ENCODE peak calls at places on chromosomes 3 and 15, in ten cellular contexts. One of them, this sample, is unnamed.

GRCh38 chr3:158539414-158540014 is 31.5 kb upstream of the MLF1 start:
- DNase-seq in neuronal stem cell: peak; percentile 6
- DNase-seq in DND-41: peak; percentile 49
- DNase-seq in SK-N-SH: peak; percentile 27
- DNase-seq in OCI-LY7: peak; percentile 47
- DNase-seq in HepG2: peak; percentile 46
- DNase-seq in IMR-90: peak; percentile 58
- DNase-seq in mammary epithelial cell: peak; percentile 12
- DNase-seq in Karpas-422: peak; percentile 77
- DNase-seq in endothelial cell of umbilical vein: peak; percentile 70
- DNase-seq in this sample: peak; percentile 68

GRCh38 chr15:101810905-101811304 is 1.1 kb upstream of the OR4F15 start:
- DNase-seq in DND-41: no peak
- DNase-seq in OCI-LY7: no peak
- DNase-seq in endothelial cell of umbilical vein: peak; percentile 3
- DNase-seq in Karpas-422: no peak
- DNase-seq in IMR-90: no peak
- DNase-seq in mammary epithelial cell: peak; percentile 10
- DNase-seq in neuronal stem cell: peak; percentile 1
- DNase-seq in SK-N-SH: no peak
- DNase-seq in HepG2: no peak
- DNase-seq in this sample: peak; percentile 20

GRCh38 chr3:136070953-136071949 is 105.7 kb downstream of the PPP2R3A start:
- DNase-seq in neuronal stem cell: no peak
- DNase-seq in mammary epithelial cell: peak; percentile 9
- DNase-seq in SK-N-SH: no peak
- DNase-seq in DND-41: no peak
- DNase-seq in OCI-LY7: peak; percentile 28
- DNase-seq in endothelial cell of umbilical vein: peak; percentile 35
- DNase-seq in Karpas-422: peak; percentile 71
- DNase-seq in HepG2: no peak
- DNase-seq in IMR-90: peak; percentile 27
- DNase-seq in this sample: peak; percentile 68

GRCh38 chr15:55587321-55588069 is 650 bp downstream of the PYGO1 start:
- DNase-seq in endothelial cell of umbilical vein: peak; percentile 49
- DNase-seq in HepG2: peak; percentile 31
- DNase-seq in DND-41: peak; percentile 41
- DNase-seq in Karpas-422: no peak
- DNase-seq in mammary epithelial cell: peak; percentile 21
- DNase-seq in OCI-LY7: no peak
- DNase-seq in SK-N-SH: peak; percentile 83
- DNase-seq in IMR-90: peak; percentile 47
- DNase-seq in neuronal stem cell: peak; percentile 59
- DNase-seq in this sample: peak; percentile 77

GRCh38 chr15:62365795-62366442 is 200.8 kb upstream of the C2CD4B start:
- DNase-seq in Karpas-422: no peak
- DNase-seq in endothelial cell of umbilical vein: no peak
- DNase-seq in mammary epithelial cell: peak; percentile 46
- DNase-seq in SK-N-SH: no peak
- DNase-seq in DND-41: no peak
- DNase-seq in neuronal stem cell: no peak
- DNase-seq in IMR-90: no peak
- DNase-seq in OCI-LY7: no peak
- DNase-seq in HepG2: peak; percentile 30
- DNase-seq in this sample: no peak

GRCh38 chr3:50674349-50675178 is at the start of gene DOCK3:
- DNase-seq in DND-41: no peak
- DNase-seq in SK-N-SH: peak; percentile 94
- DNase-seq in neuronal stem cell: peak; percentile 63
- DNase-seq in Karpas-422: no peak
- DNase-seq in HepG2: no peak
- DNase-seq in mammary epithelial cell: peak; percentile 19
- DNase-seq in OCI-LY7: no peak
- DNase-seq in endothelial cell of umbilical vein: peak; percentile 59
- DNase-seq in IMR-90: peak; percentile 36
- DNase-seq in this sample: peak; percentile 86

GRCh38 chr3:35383719-35384555 is 255.4 kb upstream of the ARPP21 start:
- DNase-seq in endothelial cell of umbilical vein: peak; percentile 95
- DNase-seq in DND-41: no peak
- DNase-seq in Karpas-422: no peak
- DNase-seq in IMR-90: no peak
- DNase-seq in SK-N-SH: peak; percentile 4
- DNase-seq in HepG2: no peak
- DNase-seq in mammary epithelial cell: no peak
- DNase-seq in OCI-LY7: no peak
- DNase-seq in neuronal stem cell: no peak
- DNase-seq in this sample: no peak

GRCh38 chr3:63818282-63819150 is 583 bp upstream of the C3orf49 start:
- DNase-seq in mammary epithelial cell: peak; percentile 33
- DNase-seq in Karpas-422: peak; percentile 81
- DNase-seq in DND-41: peak; percentile 59
- DNase-seq in SK-N-SH: peak; percentile 56
- DNase-seq in endothelial cell of umbilical vein: peak; percentile 61
- DNase-seq in IMR-90: peak; percentile 61
- DNase-seq in neuronal stem cell: peak; percentile 62
- DNase-seq in HepG2: peak; percentile 37
- DNase-seq in OCI-LY7: peak; percentile 68
- DNase-seq in this sample: peak; percentile 78

GRCh38 chr3:196163687-196164493 is 47.3 kb downstream of the ZDHHC19 start:
- DNase-seq in IMR-90: no peak
- DNase-seq in Karpas-422: no peak
- DNase-seq in OCI-LY7: no peak
- DNase-seq in DND-41: no peak
- DNase-seq in endothelial cell of umbilical vein: no peak
- DNase-seq in neuronal stem cell: no peak
- DNase-seq in SK-N-SH: peak; percentile 58
- DNase-seq in HepG2: peak; percentile 57
- DNase-seq in mammary epithelial cell: no peak
- DNase-seq in this sample: no peak

GRCh38 chr15:68408526-68408925 is 23.4 kb downstream of the ITGA11 start:
- DNase-seq in SK-N-SH: no peak
- DNase-seq in mammary epithelial cell: no peak
- DNase-seq in DND-41: no peak
- DNase-seq in IMR-90: no peak
- DNase-seq in OCI-LY7: no peak
- DNase-seq in Karpas-422: no peak
- DNase-seq in endothelial cell of umbilical vein: no peak
- DNase-seq in neuronal stem cell: no peak
- DNase-seq in HepG2: no peak
- DNase-seq in this sample: no peak

GRCh38 chr15:67050062-67050461 is 15.3 kb upstream of the SMAD3 start:
- DNase-seq in SK-N-SH: no peak
- DNase-seq in HepG2: no peak
- DNase-seq in Karpas-422: no peak
- DNase-seq in endothelial cell of umbilical vein: no peak
- DNase-seq in neuronal stem cell: no peak
- DNase-seq in DND-41: no peak
- DNase-seq in IMR-90: peak; percentile 55
- DNase-seq in OCI-LY7: no peak
- DNase-seq in mammary epithelial cell: peak; percentile 68
- DNase-seq in this sample: peak; percentile 81

GRCh38 chr3:5304789-5305680 is 117.5 kb downstream of the EDEM1 start:
- DNase-seq in OCI-LY7: peak; percentile 59
- DNase-seq in neuronal stem cell: peak; percentile 52
- DNase-seq in HepG2: peak; percentile 34
- DNase-seq in endothelial cell of umbilical vein: peak; percentile 16
- DNase-seq in DND-41: peak; percentile 50
- DNase-seq in mammary epithelial cell: peak; percentile 48
- DNase-seq in IMR-90: peak; percentile 44
- DNase-seq in SK-N-SH: peak; percentile 37
- DNase-seq in Karpas-422: peak; percentile 84
- DNase-seq in this sample: peak; percentile 65

GRCh38 chr3:137332296-137332695 is 374.5 kb downstream of the IL20RB start:
- DNase-seq in IMR-90: no peak
- DNase-seq in OCI-LY7: no peak
- DNase-seq in mammary epithelial cell: peak; percentile 5
- DNase-seq in DND-41: no peak
- DNase-seq in neuronal stem cell: no peak
- DNase-seq in endothelial cell of umbilical vein: no peak
- DNase-seq in SK-N-SH: no peak
- DNase-seq in Karpas-422: no peak
- DNase-seq in HepG2: no peak
- DNase-seq in this sample: no peak

GRCh38 chr3:7328339-7328738 is 467.4 kb downstream of the GRM7 start:
- DNase-seq in DND-41: no peak
- DNase-seq in IMR-90: no peak
- DNase-seq in neuronal stem cell: no peak
- DNase-seq in SK-N-SH: no peak
- DNase-seq in HepG2: no peak
- DNase-seq in mammary epithelial cell: no peak
- DNase-seq in Karpas-422: no peak
- DNase-seq in endothelial cell of umbilical vein: no peak
- DNase-seq in OCI-LY7: no peak
- DNase-seq in this sample: no peak

GRCh38 chr3:83738202-83738601 is 1220.6 kb upstream of the CADM2 start:
- DNase-seq in IMR-90: no peak
- DNase-seq in mammary epithelial cell: no peak
- DNase-seq in neuronal stem cell: no peak
- DNase-seq in Karpas-422: no peak
- DNase-seq in HepG2: no peak
- DNase-seq in endothelial cell of umbilical vein: no peak
- DNase-seq in SK-N-SH: no peak
- DNase-seq in DND-41: no peak
- DNase-seq in OCI-LY7: no peak
- DNase-seq in this sample: no peak

GRCh38 chr15:77507911-77508310 is 87.2 kb downstream of the HMG20A start:
- DNase-seq in HepG2: peak; percentile 74
- DNase-seq in neuronal stem cell: no peak
- DNase-seq in mammary epithelial cell: peak; percentile 84
- DNase-seq in SK-N-SH: no peak
- DNase-seq in endothelial cell of umbilical vein: peak; percentile 82
- DNase-seq in IMR-90: peak; percentile 59
- DNase-seq in OCI-LY7: no peak
- DNase-seq in DND-41: no peak
- DNase-seq in Karpas-422: no peak
- DNase-seq in this sample: peak; percentile 76

GRCh38 chr15:87877114-87877810 is 379.3 kb downstream of the NTRK3 start:
- DNase-seq in endothelial cell of umbilical vein: no peak
- DNase-seq in HepG2: no peak
- DNase-seq in IMR-90: peak; percentile 93
- DNase-seq in neuronal stem cell: no peak
- DNase-seq in OCI-LY7: no peak
- DNase-seq in mammary epithelial cell: no peak
- DNase-seq in Karpas-422: no peak
- DNase-seq in SK-N-SH: peak; percentile 58
- DNase-seq in DND-41: no peak
- DNase-seq in this sample: peak; percentile 11

GRCh38 chr15:89358435-89358754 is 23.8 kb upstream of the POLG start:
- DNase-seq in mammary epithelial cell: no peak
- DNase-seq in neuronal stem cell: no peak
- DNase-seq in Karpas-422: no peak
- DNase-seq in endothelial cell of umbilical vein: no peak
- DNase-seq in HepG2: no peak
- DNase-seq in SK-N-SH: no peak
- DNase-seq in DND-41: peak; percentile 77
- DNase-seq in IMR-90: no peak
- DNase-seq in OCI-LY7: no peak
- DNase-seq in this sample: no peak
- H2AFZ ChIP-seq in mammary epithelial cell: peak overlapping the region; percentile 92
- H2AFZ ChIP-seq in neuronal stem cell: peak overlapping the region; percentile 99
- H2AFZ ChIP-seq in Karpas-422: peak overlapping the region; percentile 95
- H2AFZ ChIP-seq in endothelial cell of umbilical vein: no peak overlapping the region
- H2AFZ ChIP-seq in HepG2: no peak overlapping the region
- H2AFZ ChIP-seq in SK-N-SH: no peak overlapping the region
- H2AFZ ChIP-seq in DND-41: peak overlapping the region; percentile 28
- H2AFZ ChIP-seq in IMR-90: peak overlapping the region; percentile 98
- H2AFZ ChIP-seq in OCI-LY7: peak overlapping the region; percentile 62
- H2AFZ ChIP-seq in this sample: peak overlapping the region; percentile 83

GRCh38 chr3:88180398-88180999 is 30.7 kb downstream of the C3orf38 start:
- DNase-seq in HepG2: no peak
- DNase-seq in OCI-LY7: peak; percentile 68
- DNase-seq in SK-N-SH: peak; percentile 7
- DNase-seq in endothelial cell of umbilical vein: peak; percentile 48
- DNase-seq in DND-41: peak; percentile 24
- DNase-seq in IMR-90: peak; percentile 58
- DNase-seq in Karpas-422: peak; percentile 84
- DNase-seq in mammary epithelial cell: peak; percentile 37
- DNase-seq in neuronal stem cell: no peak
- DNase-seq in this sample: peak; percentile 62
- H3K4me3 ChIP-seq in HepG2: no peak overlapping the region
- H3K4me3 ChIP-seq in OCI-LY7: no peak overlapping the region
- H3K4me3 ChIP-seq in SK-N-SH: no peak overlapping the region
- H3K4me3 ChIP-seq in endothelial cell of umbilical vein: no peak overlapping the region
- H3K4me3 ChIP-seq in DND-41: no peak overlapping the region
- H3K4me3 ChIP-seq in IMR-90: no peak overlapping the region
- H3K4me3 ChIP-seq in Karpas-422: no peak overlapping the region
- H3K4me3 ChIP-seq in mammary epithelial cell: no peak overlapping the region
- H3K4me3 ChIP-seq in neuronal stem cell: no peak overlapping the region
- H3K4me3 ChIP-seq in this sample: no peak overlapping the region

GRCh38 chr3:38455639-38456430 is 2.1 kb downstream of the ACVR2B start:
- DNase-seq in DND-41: no peak
- DNase-seq in mammary epithelial cell: no peak
- DNase-seq in Karpas-422: no peak
- DNase-seq in HepG2: no peak
- DNase-seq in IMR-90: peak; percentile 29
- DNase-seq in OCI-LY7: no peak
- DNase-seq in endothelial cell of umbilical vein: no peak
- DNase-seq in SK-N-SH: peak; percentile 58
- DNase-seq in neuronal stem cell: no peak
- DNase-seq in this sample: no peak
- H2AFZ ChIP-seq in DND-41: peak overlapping the region; percentile 77
- H2AFZ ChIP-seq in mammary epithelial cell: peak overlapping the region; percentile 92
- H2AFZ ChIP-seq in Karpas-422: no peak overlapping the region
- H2AFZ ChIP-seq in HepG2: no peak overlapping the region
- H2AFZ ChIP-seq in IMR-90: peak overlapping the region; percentile 96
- H2AFZ ChIP-seq in OCI-LY7: no peak overlapping the region
- H2AFZ ChIP-seq in endothelial cell of umbilical vein: peak overlapping the region; percentile 26
- H2AFZ ChIP-seq in SK-N-SH: peak overlapping the region; percentile 70
- H2AFZ ChIP-seq in neuronal stem cell: peak overlapping the region; percentile 90
- H2AFZ ChIP-seq in this sample: peak overlapping the region; percentile 88

GRCh38 chr3:106206613-106207012 is 337.8 kb upstream of the CBLB start:
- DNase-seq in IMR-90: no peak
- DNase-seq in DND-41: no peak
- DNase-seq in Karpas-422: no peak
- DNase-seq in mammary epithelial cell: no peak
- DNase-seq in OCI-LY7: no peak
- DNase-seq in endothelial cell of umbilical vein: peak; percentile 44
- DNase-seq in neuronal stem cell: no peak
- DNase-seq in SK-N-SH: no peak
- DNase-seq in HepG2: no peak
- DNase-seq in this sample: peak; percentile 16

GRCh38 chr3:106208979-106209378 is 340.2 kb upstream of the CBLB start:
- DNase-seq in endothelial cell of umbilical vein: peak; percentile 6
- DNase-seq in mammary epithelial cell: peak; percentile 6
- DNase-seq in SK-N-SH: no peak
- DNase-seq in HepG2: no peak
- DNase-seq in OCI-LY7: no peak
- DNase-seq in neuronal stem cell: no peak
- DNase-seq in DND-41: no peak
- DNase-seq in IMR-90: peak; percentile 30
- DNase-seq in Karpas-422: no peak
- DNase-seq in this sample: peak; percentile 39

GRCh38 chr3:106209482-106209881 is 340.7 kb upstream of the CBLB start:
- DNase-seq in IMR-90: no peak
- DNase-seq in HepG2: no peak
- DNase-seq in endothelial cell of umbilical vein: no peak
- DNase-seq in mammary epithelial cell: no peak
- DNase-seq in OCI-LY7: no peak
- DNase-seq in SK-N-SH: no peak
- DNase-seq in neuronal stem cell: no peak
- DNase-seq in Karpas-422: no peak
- DNase-seq in DND-41: no peak
- DNase-seq in this sample: no peak

GRCh38 chr3:106206165-106206564 is 337.4 kb upstream of the CBLB start:
- DNase-seq in DND-41: peak; percentile 39
- DNase-seq in SK-N-SH: no peak
- DNase-seq in OCI-LY7: peak; percentile 54
- DNase-seq in mammary epithelial cell: no peak
- DNase-seq in endothelial cell of umbilical vein: peak; percentile 83
- DNase-seq in IMR-90: peak; percentile 36
- DNase-seq in Karpas-422: no peak
- DNase-seq in neuronal stem cell: no peak
- DNase-seq in HepG2: no peak
- DNase-seq in this sample: peak; percentile 56

GRCh38 chr3:106208266-106208665 is 339.5 kb upstream of the CBLB start:
- DNase-seq in endothelial cell of umbilical vein: no peak
- DNase-seq in HepG2: no peak
- DNase-seq in IMR-90: no peak
- DNase-seq in mammary epithelial cell: no peak
- DNase-seq in OCI-LY7: no peak
- DNase-seq in Karpas-422: no peak
- DNase-seq in SK-N-SH: no peak
- DNase-seq in DND-41: no peak
- DNase-seq in neuronal stem cell: no peak
- DNase-seq in this sample: peak; percentile 34
- H3K4me3 ChIP-seq in endothelial cell of umbilical vein: no peak overlapping the region
- H3K4me3 ChIP-seq in HepG2: no peak overlapping the region
- H3K4me3 ChIP-seq in IMR-90: no peak overlapping the region
- H3K4me3 ChIP-seq in mammary epithelial cell: no peak overlapping the region
- H3K4me3 ChIP-seq in OCI-LY7: no peak overlapping the region
- H3K4me3 ChIP-seq in Karpas-422: no peak overlapping the region
- H3K4me3 ChIP-seq in SK-N-SH: no peak overlapping the region
- H3K4me3 ChIP-seq in DND-41: no peak overlapping the region
- H3K4me3 ChIP-seq in neuronal stem cell: no peak overlapping the region
- H3K4me3 ChIP-seq in this sample: no peak overlapping the region

This sample was measured in GM23248.